ENCODE peak calls at places on chromosome 20, in seven cellular contexts. One of them, this sample, is unnamed.

GRCh38 chr20:4483481-4483880 is 238.2 kb upstream of the PRND start:
- DNase-seq in GM03348: peak
- DNase-seq in bronchial epithelial cell: peak
- DNase-seq in pancreas: no peak
- DNase-seq in neural crest cell: no peak
- DNase-seq in stimulated activated naive CD4-positive, alpha-beta T cell: no peak
- DNase-seq in RKO: no peak
- DNase-seq in this sample: no peak

GRCh38 chr20:52191132-52191435 is 495 bp downstream of the ZFP64 start:
- DNase-seq in RKO: no peak
- DNase-seq in GM03348: peak
- DNase-seq in bronchial epithelial cell: peak
- DNase-seq in stimulated activated naive CD4-positive, alpha-beta T cell: no peak
- DNase-seq in neural crest cell: no peak
- DNase-seq in pancreas: no peak
- DNase-seq in this sample: peak

GRCh38 chr20:44219287-44219686 is 8.7 kb upstream of the OSER1 start:
- DNase-seq in pancreas: no peak
- DNase-seq in RKO: no peak
- DNase-seq in neural crest cell: no peak
- DNase-seq in stimulated activated naive CD4-positive, alpha-beta T cell: no peak
- DNase-seq in GM03348: no peak
- DNase-seq in bronchial epithelial cell: no peak
- DNase-seq in this sample: no peak

GRCh38 chr20:59933849-59934585 is 580 bp upstream of the SYCP2 start:
- DNase-seq in bronchial epithelial cell: peak
- DNase-seq in neural crest cell: peak
- DNase-seq in stimulated activated naive CD4-positive, alpha-beta T cell: peak
- DNase-seq in RKO: no peak
- DNase-seq in GM03348: peak
- DNase-seq in pancreas: peak
- DNase-seq in this sample: peak

GRCh38 chr20:25514747-25515340 is 70.5 kb downstream of the NINL start:
- DNase-seq in stimulated activated naive CD4-positive, alpha-beta T cell: no peak
- DNase-seq in GM03348: no peak
- DNase-seq in bronchial epithelial cell: no peak
- DNase-seq in neural crest cell: no peak
- DNase-seq in pancreas: no peak
- DNase-seq in RKO: no peak
- DNase-seq in this sample: no peak

GRCh38 chr20:22770240-22770800 is 185.9 kb upstream of the FOXA2 start:
- DNase-seq in stimulated activated naive CD4-positive, alpha-beta T cell: no peak
- DNase-seq in RKO: no peak
- DNase-seq in GM03348: no peak
- DNase-seq in pancreas: no peak
- DNase-seq in bronchial epithelial cell: peak
- DNase-seq in neural crest cell: no peak
- DNase-seq in this sample: no peak

GRCh38 chr20:15654208-15654649 is 919.0 kb downstream of the KIF16B start:
- DNase-seq in GM03348: peak
- DNase-seq in neural crest cell: peak
- DNase-seq in bronchial epithelial cell: peak
- DNase-seq in pancreas: no peak
- DNase-seq in RKO: peak
- DNase-seq in stimulated activated naive CD4-positive, alpha-beta T cell: no peak
- DNase-seq in this sample: peak

GRCh38 chr20:57122481-57123138 is 143.8 kb downstream of the BMP7 start:
- DNase-seq in RKO: no peak
- DNase-seq in neural crest cell: no peak
- DNase-seq in bronchial epithelial cell: no peak
- DNase-seq in pancreas: no peak
- DNase-seq in stimulated activated naive CD4-positive, alpha-beta T cell: no peak
- DNase-seq in GM03348: no peak
- DNase-seq in this sample: no peak

GRCh38 chr20:31454374-31454773 is 13.9 kb downstream of the DEFB123 start:
- DNase-seq in stimulated activated naive CD4-positive, alpha-beta T cell: no peak
- DNase-seq in GM03348: no peak
- DNase-seq in bronchial epithelial cell: no peak
- DNase-seq in RKO: peak
- DNase-seq in neural crest cell: no peak
- DNase-seq in pancreas: no peak
- DNase-seq in this sample: no peak

GRCh38 chr20:17645546-17646208 is 36.4 kb downstream of the RRBP1 start:
- DNase-seq in neural crest cell: no peak
- DNase-seq in GM03348: no peak
- DNase-seq in pancreas: peak
- DNase-seq in RKO: no peak
- DNase-seq in stimulated activated naive CD4-positive, alpha-beta T cell: no peak
- DNase-seq in bronchial epithelial cell: no peak
- DNase-seq in this sample: no peak

GRCh38 chr20:61120595-61121515 is 131.2 kb upstream of the CDH4 start:
- DNase-seq in pancreas: no peak
- DNase-seq in RKO: peak
- DNase-seq in bronchial epithelial cell: peak
- DNase-seq in GM03348: peak
- DNase-seq in neural crest cell: peak
- DNase-seq in stimulated activated naive CD4-positive, alpha-beta T cell: no peak
- DNase-seq in this sample: peak

GRCh38 chr20:62350098-62350628 is 16.9 kb downstream of the LAMA5 start:
- DNase-seq in pancreas: no peak
- DNase-seq in stimulated activated naive CD4-positive, alpha-beta T cell: no peak
- DNase-seq in neural crest cell: no peak
- DNase-seq in bronchial epithelial cell: peak
- DNase-seq in RKO: no peak
- DNase-seq in GM03348: no peak
- DNase-seq in this sample: peak

GRCh38 chr20:57442160-57442887 is 51.1 kb downstream of the RBM38 start:
- DNase-seq in bronchial epithelial cell: no peak
- DNase-seq in RKO: no peak
- DNase-seq in neural crest cell: no peak
- DNase-seq in GM03348: no peak
- DNase-seq in stimulated activated naive CD4-positive, alpha-beta T cell: no peak
- DNase-seq in pancreas: no peak
- DNase-seq in this sample: no peak

GRCh38 chr20:56626367-56627121 is 2.6 kb upstream of the TFAP2C start:
- DNase-seq in bronchial epithelial cell: peak
- DNase-seq in GM03348: peak
- DNase-seq in pancreas: peak
- DNase-seq in RKO: no peak
- DNase-seq in neural crest cell: peak
- DNase-seq in stimulated activated naive CD4-positive, alpha-beta T cell: no peak
- DNase-seq in this sample: peak

GRCh38 chr20:34299925-34300806 is 3.0 kb downstream of the AHCY start:
- DNase-seq in stimulated activated naive CD4-positive, alpha-beta T cell: no peak
- DNase-seq in bronchial epithelial cell: peak
- DNase-seq in neural crest cell: no peak
- DNase-seq in RKO: no peak
- DNase-seq in pancreas: no peak
- DNase-seq in GM03348: no peak
- DNase-seq in this sample: no peak

GRCh38 chr20:55386686-55387085 is 618.6 kb downstream of the CBLN4 start:
- DNase-seq in bronchial epithelial cell: peak
- DNase-seq in stimulated activated naive CD4-positive, alpha-beta T cell: no peak
- DNase-seq in pancreas: no peak
- DNase-seq in RKO: no peak
- DNase-seq in neural crest cell: no peak
- DNase-seq in GM03348: no peak
- DNase-seq in this sample: no peak

GRCh38 chr20:5171074-5171789 is 44.4 kb downstream of the CDS2 start:
- DNase-seq in neural crest cell: no peak
- DNase-seq in RKO: no peak
- DNase-seq in GM03348: no peak
- DNase-seq in stimulated activated naive CD4-positive, alpha-beta T cell: no peak
- DNase-seq in bronchial epithelial cell: no peak
- DNase-seq in pancreas: no peak
- DNase-seq in this sample: no peak

GRCh38 chr20:53162251-53162835 is 190.2 kb downstream of the TSHZ2 start:
- DNase-seq in GM03348: peak
- DNase-seq in pancreas: no peak
- DNase-seq in RKO: peak
- DNase-seq in stimulated activated naive CD4-positive, alpha-beta T cell: no peak
- DNase-seq in bronchial epithelial cell: peak
- DNase-seq in neural crest cell: peak
- DNase-seq in this sample: peak

GRCh38 chr20:48124960-48125359 is 339.7 kb upstream of the SULF2 start:
- DNase-seq in pancreas: no peak
- DNase-seq in neural crest cell: no peak
- DNase-seq in RKO: no peak
- DNase-seq in stimulated activated naive CD4-positive, alpha-beta T cell: no peak
- DNase-seq in GM03348: no peak
- DNase-seq in bronchial epithelial cell: no peak
- DNase-seq in this sample: no peak

GRCh38 chr20:2693286-2693995 is 861 bp downstream of the EBF4 start:
- DNase-seq in RKO: peak
- DNase-seq in pancreas: peak
- DNase-seq in neural crest cell: peak
- DNase-seq in bronchial epithelial cell: no peak
- DNase-seq in GM03348: peak
- DNase-seq in stimulated activated naive CD4-positive, alpha-beta T cell: peak
- DNase-seq in this sample: peak

GRCh38 chr20:32474009-32474716 is 111.0 kb downstream of the NOL4L start:
- DNase-seq in GM03348: no peak
- DNase-seq in stimulated activated naive CD4-positive, alpha-beta T cell: no peak
- DNase-seq in pancreas: peak
- DNase-seq in neural crest cell: no peak
- DNase-seq in bronchial epithelial cell: no peak
- DNase-seq in RKO: no peak
- DNase-seq in this sample: no peak

GRCh38 chr20:6730929-6731328 is 36.6 kb upstream of the BMP2 start:
- DNase-seq in neural crest cell: no peak
- DNase-seq in pancreas: no peak
- DNase-seq in bronchial epithelial cell: no peak
- DNase-seq in GM03348: no peak
- DNase-seq in stimulated activated naive CD4-positive, alpha-beta T cell: no peak
- DNase-seq in RKO: no peak
- DNase-seq in this sample: no peak